ENCODE peak calls at places on chromosomes 16 and 17, in four cellular contexts. B is fibroblast of the aortic adventitia, G is left lung, F is lung. W is an unnamed sample.

GRCh38 chr16:50607970-50608557 is 59.9 kb downstream of the NKD1 start:
- DNase-seq in B (no peak), F (no peak), G (no peak), W (no peak)

GRCh38 chr17:39376434-39376833 is 25.0 kb downstream of the FBXL20 start:
- DNase-seq in F (no peak), B (no peak), G (no peak), W (no peak)

GRCh38 chr16:85649411-85649977 is 36.4 kb downstream of the GSE1 start:
- DNase-seq in G (no peak), B (no peak), F (no peak), W (no peak)

GRCh38 chr17:35432176-35433074 is at the start of gene SLFN12:
- DNase-seq in G (no peak), B (peak; percentile 98), F (peak; percentile 79), W (peak; percentile 61)

GRCh38 chr17:9668532-9668931 is 23.2 kb downstream of the USP43 start:
- DNase-seq in B (no peak), F (no peak), G (no peak), W (no peak)

GRCh38 chr16:74774223-74775139 is at the start of gene FA2H:
- DNase-seq in F (peak; percentile 88), B (no peak), G (peak; percentile 94), W (no peak)

GRCh38 chr17:76036497-76037380 is 9.6 kb upstream of the EVPL start:
- DNase-seq in B (peak; percentile 15), F (no peak), G (peak; percentile 66), W (no peak)

GRCh38 chr16:984106-984505 is 2.5 kb downstream of the SOX8 start:
- DNase-seq in B (no peak), F (no peak), G (no peak), W (no peak)

GRCh38 chr17:70225272-70225671 is 55.9 kb downstream of the KCNJ2 start:
- DNase-seq in G (no peak), B (no peak), F (no peak), W (no peak)

GRCh38 chr16:6207124-6207523 is 1109.5 kb upstream of the EEF2KMT start:
- DNase-seq in F (no peak), B (no peak), G (no peak), W (no peak)

GRCh38 chr17:8125196-8125946 is 1.5 kb upstream of the HES7 start:
- DNase-seq in G (peak; percentile 84), B (peak; percentile 71), F (peak; percentile 78), W (peak; percentile 82)

GRCh38 chr17:68019336-68019674 is 16.2 kb upstream of the KPNA2 start:
- DNase-seq in F (no peak), G (no peak), B (no peak), W (no peak)

GRCh38 chr17:15884731-15885130 is 60.2 kb upstream of the ADORA2B start:
- DNase-seq in G (no peak), F (no peak), B (peak; percentile 75), W (no peak)

GRCh38 chr17:47872019-47872650 is 21.2 kb upstream of the SP6 start:
- DNase-seq in B (no peak), G (no peak), F (no peak), W (peak; percentile 30)

GRCh38 chr16:17638134-17638533 is 167.4 kb upstream of the XYLT1 start:
- DNase-seq in B (no peak), F (no peak), G (no peak), W (no peak)

GRCh38 chr16:19831678-19832077 is 53.0 kb downstream of the GPRC5B start:
- DNase-seq in F (no peak), G (no peak), B (peak; percentile 65), W (no peak)

GRCh38 chr17:2929881-2930533 is 133.4 kb downstream of the OR1D5 start:
- DNase-seq in F (no peak), G (no peak), B (peak; percentile 11), W (no peak)

GRCh38 chr17:82836823-82837357 is 2.9 kb downstream of the ZNF750 start:
- DNase-seq in B (no peak), F (no peak), G (no peak), W (no peak)
- TF ChIP-seq CTCF in B (peak; percentile 1), F (no peak), G (no peak), W (peak; percentile 26)

GRCh38 chr17:81034779-81035388 is at the start of gene BAIAP2:
- DNase-seq in B (peak; percentile 91), F (peak; percentile 96), G (peak; percentile 97), W (peak; percentile 96)
- TF ChIP-seq CTCF in B (no peak), F (no peak), G (no peak), W (no peak)

GRCh38 chr17:11874756-11875155 is 122.5 kb downstream of the ZNF18 start:
- DNase-seq in B (no peak), G (no peak), F (no peak), W (no peak)

GRCh38 chr17:11882716-11883115 is 114.6 kb downstream of the ZNF18 start:
- DNase-seq in G (no peak), F (no peak), B (no peak), W (no peak)

GRCh38 chr17:11885051-11885450 is 112.2 kb downstream of the ZNF18 start:
- DNase-seq in F (no peak), B (no peak), G (no peak), W (no peak)

DNA sequence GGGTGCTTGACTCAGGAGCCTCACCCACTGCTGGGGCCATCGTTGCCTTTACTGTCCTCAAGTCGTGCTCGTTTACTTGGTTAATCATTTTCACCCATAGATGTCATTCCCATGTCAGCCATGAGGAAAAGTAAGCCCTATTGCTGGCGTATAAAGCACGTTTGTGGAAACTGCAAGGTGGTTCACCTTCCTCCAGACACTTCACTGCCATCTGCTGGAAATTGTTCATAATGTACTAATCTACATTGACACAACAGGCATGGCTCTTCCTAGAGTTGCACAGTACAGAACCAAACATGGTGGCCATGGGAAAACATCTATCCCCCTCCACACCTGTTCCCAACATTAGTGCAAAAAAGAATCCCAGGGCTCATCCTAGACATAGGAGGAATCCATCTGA is 116.6 kb downstream of the ZNF18 start:
- DNase-seq in B (no peak), F (no peak), G (no peak), W (no peak)
- TF ChIP-seq CTCF in B (no peak), F (no peak), G (peak; percentile 16), W (no peak)

DNA sequence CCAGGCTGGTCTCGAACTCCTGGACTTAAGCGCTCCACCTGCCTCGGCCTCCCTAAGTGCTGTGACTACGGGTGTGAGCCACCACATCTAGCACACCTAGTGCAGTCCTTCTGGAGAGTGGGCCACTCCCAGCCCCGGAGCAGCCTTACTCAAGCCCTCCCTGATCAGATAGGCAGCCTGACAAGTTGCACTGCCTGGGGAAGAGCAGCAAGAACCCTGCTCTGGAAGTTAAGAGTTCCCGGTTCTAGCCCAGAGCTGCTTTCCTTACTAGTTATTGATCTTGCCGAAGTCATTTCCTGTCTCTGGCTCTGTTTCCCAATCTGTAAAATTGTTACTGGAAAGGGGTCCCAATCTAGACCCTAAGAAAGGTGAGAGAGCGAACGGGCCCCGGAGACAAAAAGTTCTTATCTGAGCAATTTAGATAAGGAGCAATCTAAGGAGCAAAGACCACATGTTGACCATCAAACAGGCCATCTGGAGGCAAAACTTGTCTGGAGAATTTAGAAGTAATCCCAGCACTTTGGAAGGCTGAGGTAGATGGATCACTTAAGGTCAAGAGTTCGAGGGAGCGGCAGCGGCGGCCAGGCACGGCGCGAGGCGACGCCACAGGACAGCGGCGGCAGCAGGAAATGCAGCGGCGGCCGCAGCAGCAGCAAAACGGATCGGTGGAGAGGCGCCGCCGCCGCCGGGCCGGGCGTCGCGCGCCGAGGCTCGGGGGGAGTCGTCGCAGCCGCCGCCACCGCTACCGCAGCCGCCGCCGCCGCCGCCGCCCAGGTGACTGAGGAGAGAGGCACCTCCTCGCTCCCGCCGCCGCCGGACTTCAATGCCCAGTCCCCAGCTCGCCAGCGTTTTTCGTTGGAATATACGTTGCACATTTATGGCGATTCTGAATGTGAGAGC is 4.3 kb upstream of the NAGLU start:
- DNase-seq in B (peak; percentile 36), F (peak; percentile 63), G (peak; percentile 94), W (no peak)
- TF ChIP-seq CTCF in B (peak; percentile 42), F (peak; percentile 22), G (peak; percentile 40), W (peak; percentile 50)

DNA sequence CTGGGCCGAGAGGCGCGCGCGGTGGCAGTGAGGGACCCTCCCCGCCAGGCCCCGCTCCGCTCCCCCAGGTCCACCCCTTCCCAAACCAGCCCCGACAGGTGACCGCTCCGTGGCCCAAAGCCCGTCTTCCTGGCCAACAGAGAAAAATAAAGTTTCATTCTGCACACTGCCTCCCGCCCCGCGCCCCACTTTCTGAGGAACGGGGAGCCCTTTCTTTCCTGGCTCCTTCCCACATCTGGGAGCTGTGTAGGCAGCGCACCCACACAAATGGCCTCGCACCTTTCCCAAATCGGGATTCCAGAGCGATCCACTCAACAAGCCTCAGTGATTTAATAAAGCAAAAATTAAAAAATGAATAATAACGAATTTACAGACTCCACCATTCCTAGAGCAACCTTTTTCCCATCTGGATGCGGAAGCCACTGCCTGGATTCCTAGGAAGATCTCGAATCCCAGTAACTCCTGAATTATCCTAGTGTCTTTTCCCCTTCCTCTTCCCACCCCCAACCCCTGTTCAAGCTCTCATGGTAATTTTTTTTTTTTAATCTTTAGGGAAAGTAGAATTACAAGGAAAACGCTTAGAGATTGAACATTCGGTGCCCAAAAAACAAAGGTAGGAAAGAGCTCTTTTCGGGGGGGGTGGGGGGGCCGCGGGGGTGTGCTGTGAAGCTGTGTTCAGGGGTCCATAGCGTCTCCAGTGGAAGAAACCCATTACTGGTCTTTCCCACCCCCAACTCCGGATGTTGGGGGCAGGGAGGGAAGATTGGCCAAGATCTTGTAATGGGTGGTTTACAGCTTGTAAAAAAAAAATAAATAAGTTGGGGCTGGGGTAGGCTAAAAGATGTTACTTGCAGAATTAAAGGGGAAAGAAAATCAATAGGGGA is 1.6 kb downstream of the IGF2BP1 start:
- DNase-seq in G (no peak), F (no peak), B (no peak), W (no peak)
- TF ChIP-seq CTCF in G (no peak), F (no peak), B (no peak), W (no peak)

DNA sequence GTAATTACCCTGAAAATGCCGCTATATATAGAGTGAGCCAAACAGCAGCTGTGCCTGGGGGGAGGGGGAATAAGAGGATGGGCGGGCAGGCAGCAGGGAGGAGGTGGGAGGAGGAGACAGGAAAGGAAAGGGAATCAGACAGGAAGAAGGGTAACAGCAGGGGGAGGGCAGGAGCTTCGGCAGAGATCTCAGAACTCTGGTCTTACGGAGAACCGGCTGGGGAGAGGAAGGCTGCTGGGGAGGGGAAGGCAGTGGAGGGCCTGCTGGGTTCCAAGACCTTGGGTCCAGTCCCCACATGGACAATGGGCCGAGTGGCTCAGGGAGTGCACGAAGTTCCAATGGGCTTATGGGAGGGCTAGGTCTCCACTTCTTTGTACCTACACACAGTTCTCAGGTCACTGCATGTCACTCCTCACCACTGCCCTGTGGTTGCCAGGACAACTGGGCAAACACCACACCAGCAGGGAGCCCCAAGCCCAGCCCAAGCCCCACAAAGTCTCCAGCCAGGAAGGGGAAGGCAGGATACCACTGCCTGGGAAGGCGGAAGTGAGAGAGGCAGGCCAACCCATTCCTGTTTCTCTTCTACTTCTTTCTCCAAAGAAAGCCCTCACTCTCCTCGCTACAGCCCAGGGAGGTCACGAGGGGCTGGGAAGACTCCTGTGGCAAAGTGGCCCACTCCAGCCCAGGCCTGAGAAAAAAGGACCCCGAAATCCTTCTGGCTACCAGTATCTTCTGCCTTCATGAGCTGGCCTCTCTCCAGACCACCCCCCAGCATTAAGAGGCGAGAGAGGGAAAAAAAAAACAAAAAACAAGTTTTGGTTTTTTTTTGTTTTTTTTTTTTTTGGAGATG is 25.3 kb downstream of the G6PC3 start:
- DNase-seq in G (no peak), B (peak; percentile 84), F (peak; percentile 51), W (peak; percentile 59)
- TF ChIP-seq CTCF in G (no peak), B (peak; percentile 46), F (no peak), W (no peak)